ENCODE peak calls at places on chromosomes 1 and 21, in five cellular contexts. Y is CD4-positive, alpha-beta T cell; K is AG10803; S is kidney; M is CD8-positive, alpha-beta T cell. T is an unnamed sample.

GRCh38 chr1:185663771-185664296 is 70.4 kb upstream of the HMCN1 start:
- DNase-seq in Y (no peak), K (no peak), S (no peak), M (no peak), T (no peak)

GRCh38 chr1:159188375-159188788 is 16.3 kb upstream of the ACKR1 start:
- DNase-seq in Y (no peak), K (peak), S (peak), M (no peak), T (no peak)

GRCh38 chr1:9145714-9146113 is 16.8 kb upstream of the GPR157 start:
- DNase-seq in Y (no peak), K (no peak), S (peak), M (no peak), T (no peak)

GRCh38 chr1:56189946-56190920 is 389.1 kb downstream of the PLPP3 start:
- DNase-seq in Y (no peak), K (no peak), S (no peak), M (no peak), T (no peak)

GRCh38 chr1:241658081-241658793 is 6.2 kb downstream of the WDR64 start:
- DNase-seq in Y (no peak), K (peak), S (no peak), M (no peak), T (no peak)

GRCh38 chr1:55694297-55694696 is 479.1 kb upstream of the USP24 start:
- DNase-seq in Y (no peak), K (no peak), S (no peak), M (no peak), T (no peak)

GRCh38 chr1:153963030-153963849 is at the start of gene SLC39A1:
- DNase-seq in Y (peak), K (peak), S (peak), M (peak), T (peak)

GRCh38 chr1:99590578-99591209 is 55.2 kb upstream of the PALMD start:
- DNase-seq in Y (no peak), K (peak), S (no peak), M (no peak), T (no peak)

GRCh38 chr1:81662913-81663526 is 137.7 kb upstream of the ADGRL2 start:
- DNase-seq in Y (no peak), K (no peak), S (no peak), M (no peak), T (no peak)

GRCh38 chr1:167687919-167688519 is 33.8 kb upstream of the MPZL1 start:
- DNase-seq in Y (peak), K (peak), S (no peak), M (peak), T (peak)

GRCh38 chr21:42112857-42113256 is 41.7 kb downstream of the UMODL1 start:
- DNase-seq in Y (no peak), K (peak), S (peak), M (no peak), T (no peak)

GRCh38 chr1:114342376-114342775 is 168.6 kb downstream of the TRIM33 start:
- DNase-seq in Y (no peak), K (no peak), S (no peak), M (peak), T (no peak)

GRCh38 chr1:46718340-46718726 is 581 bp downstream of the EFCAB14 start:
- DNase-seq in Y (no peak), K (no peak), S (no peak), M (no peak), T (no peak)
- TF ChIP-seq CTCF in Y (no peak), K (no peak), S (no peak), M (no peak), T (no peak)

GRCh38 chr1:20980051-20980450 is 192.9 kb upstream of the HP1BP3 start:
- DNase-seq in Y (no peak), K (no peak), S (no peak), M (no peak), T (no peak)

GRCh38 chr1:20978413-20978812 is 191.3 kb upstream of the HP1BP3 start:
- DNase-seq in Y (no peak), K (no peak), S (no peak), M (no peak), T (no peak)

GRCh38 chr1:20983297-20983889 is 193.3 kb downstream of the EIF4G3 start:
- DNase-seq in Y (no peak), K (no peak), S (no peak), M (no peak), T (no peak)

DNA sequence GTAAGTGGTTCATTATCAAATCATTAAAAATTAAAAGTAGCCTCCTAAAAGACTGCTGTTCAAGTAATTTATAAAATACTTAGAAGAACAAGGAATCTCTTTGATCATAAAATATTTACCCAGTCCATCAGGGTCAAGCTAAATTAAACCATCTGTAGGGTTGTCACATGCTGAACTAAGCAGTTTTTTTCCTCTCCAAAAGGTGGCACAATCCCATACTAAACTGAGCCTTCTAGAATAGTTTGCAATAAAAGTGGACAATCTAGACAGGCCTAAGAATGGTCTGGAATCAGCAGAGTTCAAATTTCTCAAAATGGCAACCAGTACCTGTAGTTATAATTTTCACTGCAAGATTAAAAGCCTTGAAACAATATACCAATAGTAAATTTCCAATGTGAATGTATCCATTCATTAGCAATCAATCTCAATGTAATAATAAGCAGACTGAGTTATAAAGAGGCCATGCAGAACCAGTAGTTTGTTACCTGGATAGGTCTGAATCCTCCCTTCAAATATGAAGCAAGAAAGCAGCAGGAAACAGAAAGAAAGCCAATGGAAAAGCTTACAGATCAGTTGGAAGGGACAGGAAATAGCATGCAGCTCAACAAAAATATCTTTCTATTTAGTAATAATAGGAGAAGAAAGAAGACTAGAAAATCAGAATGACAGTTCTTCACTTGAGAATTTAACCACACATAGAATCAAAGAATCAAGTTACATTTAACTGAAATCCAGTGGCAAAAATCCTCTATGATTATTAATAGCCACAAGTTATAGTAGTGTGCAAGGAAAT is 194.6 kb downstream of the EIF4G3 start:
- DNase-seq in Y (no peak), K (peak), S (no peak), M (no peak), T (no peak)
- TF ChIP-seq CTCF in Y (no peak), K (peak), S (peak), M (no peak), T (no peak)

DNA sequence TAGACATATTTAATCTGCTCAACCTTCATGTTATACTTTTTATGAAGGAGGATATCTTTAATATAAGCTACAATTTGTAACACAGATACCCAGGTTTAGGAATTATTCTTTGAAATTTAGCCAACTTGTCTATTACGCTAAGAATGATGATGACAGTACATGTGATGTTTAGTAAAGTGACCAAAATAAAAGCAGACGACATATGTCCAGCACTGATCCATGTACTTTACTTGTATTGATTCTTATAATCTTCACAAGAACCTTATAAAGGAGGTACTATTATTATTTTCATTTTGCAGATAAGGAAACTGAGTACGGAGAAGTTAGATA is 37.2 kb upstream of the ATG4C start:
- DNase-seq in Y (no peak), K (no peak), S (no peak), M (no peak), T (no peak)
- TF ChIP-seq CTCF in Y (peak), K (no peak), S (no peak), M (no peak), T (no peak)

DNA sequence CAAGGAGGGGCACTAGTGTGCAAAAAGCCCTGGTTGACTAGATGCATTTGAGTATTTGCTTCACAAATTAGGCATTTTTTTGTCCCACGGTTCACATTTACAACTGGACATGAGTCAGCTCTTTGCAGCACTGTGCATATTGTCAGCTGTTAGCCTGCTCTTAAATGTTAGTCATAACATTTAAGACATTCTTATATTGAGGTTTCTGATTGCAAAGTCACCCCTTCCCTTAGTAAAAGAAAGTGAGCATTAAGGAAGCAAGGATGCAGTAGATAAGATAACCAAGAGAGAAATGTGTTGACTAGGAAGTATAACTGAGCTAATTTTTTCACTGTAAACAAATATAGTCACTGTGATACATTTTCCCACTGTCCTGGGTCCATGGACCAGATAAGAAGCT is 132.6 kb upstream of the CTTNBP2NL start:
- DNase-seq in Y (no peak), K (peak), S (no peak), M (no peak), T (no peak)
- TF ChIP-seq CTCF in Y (no peak), K (no peak), S (no peak), M (no peak), T (no peak)